ENCODE peak calls at places on chromosome 16, in five cellular contexts. X is heart left ventricle, P is Caco-2, Z is Panc1, H is pancreas. N is an unnamed sample. For H3K27me3, the result is how much of the 10 kb centered on the place peaks cover.

GRCh38 chr16:49876716-49877129 is 20.8 kb upstream of the ZNF423 start:
- DNase-seq in Z (no peak), X (peak), H (peak), P (peak), N (peak)

GRCh38 chr16:11737678-11738077 is 5.0 kb downstream of the TXNDC11 start:
- DNase-seq in Z (no peak), H (no peak), X (no peak), P (no peak), N (no peak)

GRCh38 chr16:49409121-49409520 is 35.5 kb downstream of the C16orf78 start:
- DNase-seq in Z (no peak), X (no peak), P (no peak), H (no peak), N (no peak)

GRCh38 chr16:25366078-25366477 is 108.4 kb upstream of the ZKSCAN2 start:
- DNase-seq in X (no peak), P (no peak), H (no peak), Z (no peak), N (no peak)

GRCh38 chr16:85179344-85180046 is 67.2 kb upstream of the CIBAR2 start:
- DNase-seq in Z (no peak), X (no peak), H (no peak), P (no peak), N (no peak)

GRCh38 chr16:16994831-16995230 is 475.9 kb downstream of the XYLT1 start:
- DNase-seq in X (no peak), H (no peak), P (no peak), Z (no peak), N (no peak)

GRCh38 chr16:53803998-53804397 is 100.0 kb downstream of the FTO start:
- DNase-seq in P (no peak), X (no peak), H (no peak), Z (no peak), N (no peak)

GRCh38 chr16:88983157-88983556 is 6.2 kb upstream of the CBFA2T3 start:
- DNase-seq in H (no peak), X (no peak), P (no peak), Z (no peak), N (no peak)

GRCh38 chr16:81765111-81765919 is 13.8 kb upstream of the PLCG2 start:
- DNase-seq in X (no peak), Z (no peak), P (no peak), H (no peak), N (no peak)

GRCh38 chr16:73049051-73049910 is 1.4 kb upstream of the ZFHX3 start:
- DNase-seq in X (no peak), Z (no peak), P (no peak), H (no peak), N (peak)

GRCh38 chr16:75537795-75538194 is 1.9 kb upstream of the CHST5 start:
- DNase-seq in Z (no peak), X (no peak), H (no peak), P (no peak), N (no peak)

GRCh38 chr16:89237733-89238132 is 20.2 kb downstream of the ZNF778 start:
- DNase-seq in Z (no peak), H (no peak), P (no peak), X (no peak), N (no peak)

DNA sequence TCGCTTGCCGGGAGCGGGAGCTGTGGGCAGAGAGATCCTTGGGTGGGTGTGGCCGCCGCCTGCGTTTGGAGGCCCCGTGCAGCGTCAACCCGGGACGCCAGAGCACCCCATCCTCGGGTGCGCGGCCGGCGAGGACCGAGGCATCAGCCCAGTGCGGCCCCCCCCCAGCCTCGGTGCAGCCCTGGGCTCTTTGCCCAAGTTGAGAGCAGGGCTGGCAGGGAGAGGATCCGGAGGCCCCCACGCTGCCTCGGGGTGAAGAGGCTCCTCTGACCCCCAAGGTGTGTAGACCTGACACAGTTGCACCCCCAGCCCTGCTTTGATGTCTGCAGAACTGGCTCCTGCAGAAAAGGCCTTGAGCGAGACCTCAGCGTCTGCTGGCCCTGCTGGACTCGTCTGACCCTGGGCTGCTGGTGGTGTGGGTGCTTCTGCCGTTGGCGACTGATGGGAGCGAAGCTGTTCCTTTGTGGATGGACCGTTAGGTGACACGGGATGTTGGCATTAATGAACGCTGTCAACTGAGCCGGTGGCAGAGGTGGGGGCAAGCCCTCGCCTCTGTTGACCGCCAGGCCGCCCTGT is 8.0 kb downstream of the CACNA1H start:
- DNase-seq in Z (no peak), X (no peak), H (no peak), P (no peak), N (no peak)
- H3K27me3 ChIP-seq in Z (under half), X (under half), H (under half), P (under half), N (under half)

GRCh38 chr16:1985466-1986150 is 1.6 kb downstream of the GFER start:
- DNase-seq in Z (no peak), P (no peak), X (no peak), H (no peak), N (no peak)
- H3K4me3 ChIP-seq in Z (peak), P (peak), X (no peak), H (no peak), N (no peak)

GRCh38 chr16:29784157-29784556 is 6.1 kb downstream of the ZG16 start:
- DNase-seq in X (no peak), H (no peak), Z (no peak), P (no peak), N (peak)

GRCh38 chr16:29779474-29779873 is 1.4 kb downstream of the ZG16 start:
- DNase-seq in X (no peak), H (no peak), P (peak), Z (no peak), N (no peak)

GRCh38 chr16:29790183-29790948 is at the start of gene KIF22:
- DNase-seq in H (peak), X (peak), Z (peak), P (peak), N (peak)

GRCh38 chr16:29789775-29790182 is 772 bp upstream of the KIF22 start:
- DNase-seq in P (no peak), X (no peak), H (no peak), Z (no peak), N (peak)

GRCh38 chr16:29784901-29785500 is 5.5 kb upstream of the KIF22 start:
- DNase-seq in X (peak), H (peak), P (no peak), Z (no peak), N (peak)
- TF ChIP-seq CTCF in X (peak), H (peak), P (no peak), Z (peak), N (peak)

DNA sequence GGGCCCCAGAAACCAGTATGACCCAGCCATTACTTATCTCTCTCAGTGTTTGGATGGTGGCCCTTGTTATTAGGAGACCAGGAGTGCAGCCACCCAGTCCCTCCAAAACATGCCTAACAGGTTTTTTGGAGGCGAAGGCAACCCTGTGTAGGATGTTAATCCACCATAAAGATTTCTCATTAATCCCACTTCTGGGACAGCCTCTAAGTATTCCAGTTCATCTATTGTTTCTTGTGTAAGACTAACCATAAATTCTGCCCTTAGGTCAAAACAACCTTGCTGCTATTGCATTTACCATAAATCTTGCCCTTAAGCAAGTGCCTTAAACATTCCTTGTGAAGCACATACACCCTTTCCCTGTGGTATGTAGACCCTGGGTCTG is 21.5 kb upstream of the OR1F1 start:
- DNase-seq in X (no peak), P (no peak), H (no peak), Z (no peak), N (no peak)
- H3K27me3 ChIP-seq in X (under half), P (under half), H (under half), Z (under half), N (under half)